ENCODE peak calls at places on chromosomes 3 and 15, in six cellular contexts. K, D, S, M, I and H are unnamed samples.

GRCh38 chr3:183409219-183409618 is 19.2 kb downstream of the MCF2L2 start:
- DNase-seq in D (no peak), I (no peak), S (no peak), K (no peak), M (no peak), H (no peak)

GRCh38 chr3:115401891-115402501 is 221.3 kb upstream of the GAP43 start:
- DNase-seq in D (no peak), K (no peak), I (no peak), M (no peak), S (no peak), H (peak; percentile 33)

GRCh38 chr3:130093741-130094391 is 12.2 kb downstream of the ALG1L2 start:
- DNase-seq in S (no peak), K (peak; percentile 62), M (no peak), D (no peak), I (no peak), H (no peak)

GRCh38 chr3:40913192-40913591 is 286.1 kb upstream of the CTNNB1 start:
- DNase-seq in M (no peak), K (no peak), I (no peak), D (no peak), S (no peak), H (no peak)

GRCh38 chr15:89116404-89116803 is 28.1 kb downstream of the ABHD2 start:
- DNase-seq in M (no peak), I (no peak), K (no peak), S (no peak), D (no peak), H (no peak)

GRCh38 chr15:83295417-83295816 is 11.0 kb upstream of the BNC1 start:
- DNase-seq in D (no peak), I (no peak), K (no peak), M (no peak), S (no peak), H (no peak)

GRCh38 chr3:165254812-165255211 is 58.6 kb upstream of the SLITRK3 start:
- DNase-seq in D (no peak), I (no peak), M (peak; percentile 13), S (peak; percentile 21), K (peak; percentile 11), H (no peak)

GRCh38 chr3:55673764-55674163 is 186.7 kb upstream of the WNT5A start:
- DNase-seq in K (no peak), M (no peak), S (no peak), D (no peak), I (no peak), H (no peak)

GRCh38 chr3:150729682-150730360 is 26.1 kb upstream of the ERICH6 start:
- DNase-seq in K (no peak), M (no peak), S (no peak), D (no peak), I (no peak), H (no peak)

GRCh38 chr3:53482227-53482626 is 12.2 kb upstream of the CACNA1D start:
- DNase-seq in D (no peak), I (no peak), S (no peak), K (no peak), M (no peak), H (no peak)

GRCh38 chr15:58738051-58738707 is 11.3 kb downstream of the ADAM10 start:
- DNase-seq in I (no peak), S (no peak), K (no peak), D (no peak), M (no peak), H (no peak)

GRCh38 chr15:80876034-80876433 is 96.9 kb downstream of the CEMIP start:
- DNase-seq in S (no peak), M (no peak), D (no peak), K (no peak), I (no peak), H (no peak)

GRCh38 chr3:149080699-149081091 is 5.6 kb downstream of the HLTF start:
- DNase-seq in S (no peak), M (no peak), I (no peak), D (no peak), K (no peak), H (no peak)

GRCh38 chr3:26621891-26622633 is 510 bp upstream of the LRRC3B start:
- DNase-seq in K (no peak), M (no peak), D (no peak), I (no peak), S (no peak), H (no peak)

GRCh38 chr3:26625187-26625586 is 2.6 kb downstream of the LRRC3B start:
- DNase-seq in K (no peak), M (no peak), S (no peak), I (no peak), D (peak; percentile 34), H (no peak)

GRCh38 chr3:26622634-26623408 is at the start of gene LRRC3B:
- DNase-seq in I (no peak), D (peak; percentile 47), S (no peak), K (no peak), M (no peak), H (no peak)

GRCh38 chr3:26624209-26624775 is 1.7 kb downstream of the LRRC3B start:
- DNase-seq in M (no peak), S (no peak), D (peak; percentile 26), I (no peak), K (no peak), H (no peak)

GRCh38 chr3:26623409-26624208 is 1.0 kb downstream of the LRRC3B start:
- DNase-seq in D (peak; percentile 45), S (no peak), I (no peak), K (no peak), M (no peak), H (no peak)
- H3K4me3 ChIP-seq in D (peak overlapping the region; percentile 73), S (no peak overlapping the region), I (no peak overlapping the region), K (no peak overlapping the region), M (no peak overlapping the region), H (no peak overlapping the region)

GRCh38 chr3:138396752-138397410 is 37.5 kb upstream of the ESYT3 start:
- DNase-seq in D (no peak), M (no peak), K (no peak), I (no peak), S (no peak), H (no peak)

GRCh38 chr3:138395865-138396751 is 38.3 kb upstream of the ESYT3 start:
- DNase-seq in S (no peak), M (no peak), K (no peak), D (peak; percentile 50), I (no peak), H (no peak)

GRCh38 chr3:138398791-138399575 is 35.4 kb upstream of the ESYT3 start:
- DNase-seq in I (no peak), D (peak; percentile 45), K (no peak), S (no peak), M (no peak), H (no peak)

GRCh38 chr3:138399766-138400165 is 34.6 kb upstream of the ESYT3 start:
- DNase-seq in D (no peak), I (no peak), S (no peak), M (no peak), K (no peak), H (no peak)

DNA sequence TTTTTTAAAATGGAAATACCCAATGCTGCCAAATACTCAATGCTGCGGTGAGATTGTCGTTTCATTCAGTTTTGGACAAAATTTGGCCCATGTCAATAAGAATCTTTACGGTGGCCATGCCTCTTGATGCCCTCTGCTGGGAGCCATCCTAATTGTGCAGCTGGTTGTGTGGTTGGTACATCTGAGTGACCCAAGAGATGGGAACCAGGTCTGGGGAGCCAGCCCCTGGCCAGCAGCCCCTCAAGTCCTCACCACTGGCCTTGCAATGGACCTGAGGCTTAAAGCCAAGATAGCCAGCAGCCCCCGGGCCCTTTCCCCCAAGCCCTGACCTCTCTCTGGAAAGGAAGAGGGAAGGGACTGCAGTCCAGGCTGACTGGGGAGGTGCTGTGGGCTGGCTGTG is 36.4 kb upstream of the ESYT3 start:
- DNase-seq in S (no peak), M (no peak), K (no peak), D (no peak), I (no peak), H (no peak)
- TF ChIP-seq CTCF in S (no peak), M (no peak), K (peak; percentile 23), D (no peak), I (no peak), H (no peak)

GRCh38 chr3:179091113-179091512 is 19.5 kb upstream of the ZMAT3 start:
- DNase-seq in K (no peak), S (no peak), M (no peak), I (no peak), D (no peak), H (no peak)

GRCh38 chr3:179088306-179088705 is 16.7 kb upstream of the ZMAT3 start:
- DNase-seq in D (no peak), S (peak; percentile 7), I (no peak), K (no peak), M (no peak), H (no peak)

GRCh38 chr3:179098388-179099077 is 26.9 kb upstream of the ZMAT3 start:
- DNase-seq in M (no peak), D (no peak), K (no peak), S (no peak), I (no peak), H (peak; percentile 33)

GRCh38 chr3:179093807-179094206 is 22.2 kb upstream of the ZMAT3 start:
- DNase-seq in K (no peak), S (no peak), D (no peak), I (no peak), M (no peak), H (no peak)
- H3K27ac ChIP-seq in K (no peak overlapping the region), S (no peak overlapping the region), D (no peak overlapping the region), I (no peak overlapping the region), M (no peak overlapping the region), H (no peak overlapping the region)

GRCh38 chr3:141656771-141657170 is 81.3 kb upstream of the RNF7 start:
- DNase-seq in M (no peak), K (no peak), D (no peak), S (no peak), I (no peak), H (no peak)

GRCh38 chr3:141660598-141660947 is 77.5 kb upstream of the RNF7 start:
- DNase-seq in K (no peak), S (no peak), M (no peak), I (no peak), D (no peak), H (no peak)

GRCh38 chr3:141661229-141662196 is 76.6 kb upstream of the RNF7 start:
- DNase-seq in D (no peak), I (no peak), S (no peak), K (no peak), M (no peak), H (no peak)

GRCh38 chr3:141663993-141664392 is 74.1 kb upstream of the RNF7 start:
- DNase-seq in S (no peak), M (no peak), K (no peak), D (no peak), I (no peak), H (no peak)

DNA sequence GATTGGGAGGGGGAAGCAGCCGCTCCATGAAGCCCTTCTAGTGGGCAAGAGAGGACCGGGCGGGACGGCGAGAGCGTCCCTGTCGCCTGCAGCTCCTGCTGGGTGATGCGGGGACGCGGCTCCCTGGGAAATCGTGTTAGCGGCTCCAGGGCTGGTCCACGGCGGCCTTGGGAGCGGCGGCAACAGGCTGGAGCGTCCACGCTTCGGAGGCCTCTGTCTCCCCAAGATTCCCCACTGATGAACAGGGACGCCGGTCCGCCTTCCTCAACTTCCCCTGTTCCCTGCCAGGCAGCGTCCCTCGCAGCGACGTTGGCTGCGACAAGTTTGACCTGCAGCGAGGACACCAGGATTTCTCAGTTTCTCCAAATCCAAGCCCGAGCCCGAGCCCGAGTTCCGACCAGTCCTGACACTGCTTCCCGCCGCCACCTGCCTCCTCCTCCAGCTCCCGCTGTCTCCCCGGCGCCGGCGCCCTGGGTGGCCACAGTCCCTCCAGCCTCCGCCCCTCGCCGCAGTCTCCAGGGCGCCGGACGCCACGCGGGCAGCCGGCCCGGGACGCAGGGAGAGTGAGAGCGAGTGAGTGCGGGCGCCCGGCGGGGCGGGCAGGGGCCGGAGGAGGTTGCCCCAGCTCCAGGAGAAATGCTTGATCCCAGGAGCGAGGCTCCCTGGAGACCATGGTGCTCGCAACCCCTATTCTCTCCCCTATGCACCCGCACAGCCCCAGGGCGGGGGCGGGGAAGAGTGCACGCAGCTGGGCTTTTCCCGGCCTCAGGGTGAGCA is 78.1 kb upstream of the RNF7 start:
- DNase-seq in S (peak; percentile 47), K (peak; percentile 53), M (no peak), D (peak; percentile 66), I (peak; percentile 34), H (no peak)
- H3K4me3 ChIP-seq in S (peak overlapping the region; percentile 52), K (peak overlapping the region; percentile 58), M (peak overlapping the region; percentile 52), D (peak overlapping the region; percentile 71), I (peak overlapping the region; percentile 49), H (peak overlapping the region; percentile 61)